ENCODE peak calls at places on chromosomes 11 and 22, in five cellular contexts. G is adrenal gland, P is IMR-90, N is tibial nerve, R is breast epithelium. F is an unnamed sample.

GRCh38 chr22:47392054-47392347 is 629.6 kb downstream of the TBC1D22A start:
- DNase-seq in G (no peak), P (no peak), N (no peak), R (no peak), F (no peak)

GRCh38 chr22:41672780-41673509 is 15.7 kb downstream of the SNU13 start:
- DNase-seq in N (no peak), R (no peak), P (no peak), G (no peak), F (no peak)

GRCh38 chr11:59716051-59716450 is 2.4 kb upstream of the OR10V1 start:
- DNase-seq in P (no peak), G (no peak), R (no peak), N (no peak), F (no peak)

GRCh38 chr11:109644158-109644557 is 222.2 kb downstream of the C11orf87 start:
- DNase-seq in N (no peak), G (no peak), R (no peak), P (no peak), F (no peak)

GRCh38 chr11:1193326-1194230 is 29.3 kb upstream of the MUC5B start:
- DNase-seq in R (no peak), G (peak), P (no peak), N (no peak), F (peak)

GRCh38 chr11:3182462-3182852 is 17.3 kb upstream of the OSBPL5 start:
- DNase-seq in N (no peak), P (no peak), G (no peak), R (no peak), F (no peak)

GRCh38 chr11:10875430-10876021 is 17.7 kb upstream of the ZBED5 start:
- DNase-seq in P (no peak), G (no peak), N (no peak), R (no peak), F (no peak)

GRCh38 chr11:123231263-123231662 is 36.2 kb upstream of the CLMP start:
- DNase-seq in N (no peak), G (no peak), P (peak), R (no peak), F (no peak)

GRCh38 chr11:130612291-130612802 is 163.9 kb downstream of the ADAMTS15 start:
- DNase-seq in P (peak), N (no peak), G (no peak), R (no peak), F (no peak)

GRCh38 chr22:45577746-45578523 is 75.3 kb downstream of the FBLN1 start:
- DNase-seq in N (peak), G (peak), P (peak), R (peak), F (peak)

GRCh38 chr11:95593101-95593500 is 196.5 kb downstream of the FAM76B start:
- DNase-seq in P (peak), N (no peak), R (no peak), G (no peak), F (no peak)

GRCh38 chr11:96008161-96008560 is 84.3 kb upstream of the MTMR2 start:
- DNase-seq in G (no peak), R (no peak), P (peak), N (no peak), F (no peak)

GRCh38 chr11:123325535-123325934 is 104.5 kb upstream of the GRAMD1B start:
- DNase-seq in N (no peak), R (no peak), P (no peak), G (no peak), F (no peak)

GRCh38 chr11:2586091-2586792 is 113.6 kb downstream of the KCNQ1OT1 start:
- DNase-seq in N (no peak), G (peak), R (peak), P (no peak), F (peak)

GRCh38 chr22:33902073-33902472 is 18.2 kb downstream of the LARGE1 start:
- DNase-seq in G (no peak), R (no peak), N (no peak), P (no peak), F (no peak)

GRCh38 chr22:45358127-45358526 is 48.4 kb downstream of the FAM118A start:
- DNase-seq in G (no peak), P (no peak), N (no peak), R (no peak), F (no peak)

GRCh38 chr22:29729161-29729560 is 9.4 kb downstream of the CABP7 start:
- DNase-seq in N (no peak), G (no peak), P (no peak), R (no peak), F (no peak)

GRCh38 chr22:42752912-42753311 is 32.2 kb upstream of the A4GALT start:
- DNase-seq in R (no peak), N (no peak), P (no peak), G (no peak), F (no peak)

GRCh38 chr11:2096001-2096918 is 42.9 kb downstream of the IGF2 start:
- DNase-seq in R (no peak), G (no peak), N (no peak), P (peak), F (no peak)

GRCh38 chr22:40240671-40241070 is 62.9 kb downstream of the TNRC6B start:
- DNase-seq in N (no peak), G (no peak), R (no peak), P (no peak), F (no peak)

GRCh38 chr22:21641417-21641794 is 696 bp upstream of the SDF2L1 start:
- DNase-seq in G (peak), N (no peak), P (peak), R (peak), F (no peak)

GRCh38 chr11:36577859-36578258 is 10.1 kb downstream of the RAG1 start:
- DNase-seq in R (no peak), G (no peak), N (no peak), P (peak), F (no peak)

GRCh38 chr11:2390871-2391662 is 9.5 kb upstream of the TSSC4 start:
- DNase-seq in P (peak), N (no peak), G (no peak), R (no peak), F (no peak)

GRCh38 chr11:62540804-62541671 is 5.6 kb downstream of the AHNAK start:
- DNase-seq in N (no peak), P (peak), R (no peak), G (peak), F (no peak)

GRCh38 chr11:11992257-11992690 is 16.2 kb downstream of the DKK3 start:
- DNase-seq in G (no peak), R (no peak), P (no peak), N (no peak), F (peak)

GRCh38 chr22:20434773-20435172 is 2.9 kb downstream of the SCARF2 start:
- DNase-seq in G (no peak), P (no peak), R (no peak), N (no peak), F (peak)

GRCh38 chr22:44202261-44202789 is 21.6 kb downstream of the PARVG start:
- DNase-seq in G (no peak), R (no peak), P (peak), N (no peak), F (no peak)

GRCh38 chr11:124897681-124898680 is at the start of gene ROBO4:
- DNase-seq in N (no peak), R (no peak), G (peak), P (peak), F (no peak)

GRCh38 chr11:124898711-124899110 is 1.0 kb upstream of the ROBO4 start:
- DNase-seq in P (no peak), G (peak), R (no peak), N (no peak), F (no peak)

GRCh38 chr11:124895471-124895971 is 2.1 kb downstream of the ROBO4 start:
- DNase-seq in N (no peak), G (no peak), P (no peak), R (no peak), F (no peak)

GRCh38 chr11:124896071-124896750 is 1.5 kb downstream of the ROBO4 start:
- DNase-seq in N (no peak), R (no peak), G (no peak), P (no peak), F (peak)

DNA sequence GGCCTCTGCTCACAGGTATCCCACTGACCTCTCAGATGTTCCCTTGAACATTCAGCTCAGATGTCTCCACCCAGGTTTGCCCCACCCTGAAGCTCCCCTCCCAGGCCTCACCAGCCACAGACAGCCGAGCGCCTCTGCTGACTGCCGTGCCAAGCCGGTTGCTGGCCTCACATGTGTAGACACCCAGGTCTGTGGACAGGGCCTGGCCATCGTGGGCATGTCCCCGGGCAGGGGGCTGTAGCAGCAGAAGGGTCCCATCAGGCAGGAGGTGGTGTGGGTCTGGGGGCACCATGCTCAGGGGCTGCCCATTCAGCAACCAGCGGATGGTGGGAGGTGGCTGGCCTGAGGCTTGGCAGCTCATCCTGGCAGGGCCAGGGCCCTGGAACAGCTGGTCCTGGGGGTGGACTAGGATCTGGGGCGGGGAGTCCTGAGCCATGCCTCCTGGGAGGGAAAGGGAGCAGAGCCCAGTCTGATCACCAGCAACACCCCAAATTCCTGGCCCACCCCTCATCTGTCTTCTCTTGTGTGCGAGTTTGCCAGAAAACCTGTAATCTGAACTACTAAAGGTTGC is 759 bp downstream of the ROBO4 start:
- DNase-seq in P (no peak), R (no peak), N (no peak), G (no peak), F (no peak)
- TF ChIP-seq POLR2A in P (no peak), R (no peak), N (no peak), G (no peak), F (no peak)

GRCh38 chr11:58621586-58622262 is 741 bp upstream of the CNTF start:
- DNase-seq in R (no peak), P (no peak), G (no peak), N (no peak), F (no peak)
- H3K4me3 ChIP-seq in R (no peak), P (no peak), G (no peak), N (no peak), F (no peak)

GRCh38 chr22:32199961-32200360 is 4.9 kb downstream of the RFPL2 start:
- DNase-seq in R (no peak), G (no peak), P (no peak), N (no peak), F (no peak)
- TF ChIP-seq CTCF in R (no peak), G (no peak), P (no peak), N (no peak), F (no peak)

GRCh38 chr11:128497057-128497957 is 90.1 kb downstream of the ETS1 start:
- DNase-seq in N (no peak), G (peak), P (peak), R (peak), F (no peak)
- TF ChIP-seq POLR2A in N (no peak), G (no peak), P (peak), R (no peak), F (no peak)

GRCh38 chr11:112280268-112281126 is 19.8 kb upstream of the PLET1 start:
- DNase-seq in G (peak), N (peak), R (peak), P (peak), F (peak)
- H3K4me3 ChIP-seq in G (no peak), N (peak), R (peak), P (peak), F (no peak)

DNA sequence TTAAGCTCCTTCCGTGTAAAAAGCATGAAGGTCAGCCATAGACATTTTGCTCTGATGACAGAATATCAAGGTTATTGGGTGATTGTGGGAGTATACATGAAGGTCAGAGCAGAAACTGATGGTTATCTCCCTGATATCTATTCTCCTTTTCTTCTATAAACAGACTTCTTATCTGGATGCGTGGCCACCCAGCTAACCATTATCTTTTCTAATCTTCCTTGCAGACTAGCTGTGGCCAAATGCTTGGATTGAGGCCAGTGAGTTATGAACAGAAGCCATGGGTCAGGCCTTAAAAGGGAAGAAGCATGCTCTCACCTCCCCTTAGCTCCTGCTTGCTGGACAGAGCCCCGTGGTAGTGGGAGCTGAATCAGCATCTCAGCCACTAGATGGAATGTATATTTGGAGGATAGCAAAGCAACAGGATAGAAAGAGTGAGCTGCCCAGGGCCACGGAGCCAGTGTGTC is 31.3 kb upstream of the LRRC55 start:
- DNase-seq in R (no peak), G (no peak), P (peak), N (no peak), F (no peak)
- TF ChIP-seq CTCF in R (no peak), G (no peak), P (no peak), N (no peak), F (no peak)

DNA sequence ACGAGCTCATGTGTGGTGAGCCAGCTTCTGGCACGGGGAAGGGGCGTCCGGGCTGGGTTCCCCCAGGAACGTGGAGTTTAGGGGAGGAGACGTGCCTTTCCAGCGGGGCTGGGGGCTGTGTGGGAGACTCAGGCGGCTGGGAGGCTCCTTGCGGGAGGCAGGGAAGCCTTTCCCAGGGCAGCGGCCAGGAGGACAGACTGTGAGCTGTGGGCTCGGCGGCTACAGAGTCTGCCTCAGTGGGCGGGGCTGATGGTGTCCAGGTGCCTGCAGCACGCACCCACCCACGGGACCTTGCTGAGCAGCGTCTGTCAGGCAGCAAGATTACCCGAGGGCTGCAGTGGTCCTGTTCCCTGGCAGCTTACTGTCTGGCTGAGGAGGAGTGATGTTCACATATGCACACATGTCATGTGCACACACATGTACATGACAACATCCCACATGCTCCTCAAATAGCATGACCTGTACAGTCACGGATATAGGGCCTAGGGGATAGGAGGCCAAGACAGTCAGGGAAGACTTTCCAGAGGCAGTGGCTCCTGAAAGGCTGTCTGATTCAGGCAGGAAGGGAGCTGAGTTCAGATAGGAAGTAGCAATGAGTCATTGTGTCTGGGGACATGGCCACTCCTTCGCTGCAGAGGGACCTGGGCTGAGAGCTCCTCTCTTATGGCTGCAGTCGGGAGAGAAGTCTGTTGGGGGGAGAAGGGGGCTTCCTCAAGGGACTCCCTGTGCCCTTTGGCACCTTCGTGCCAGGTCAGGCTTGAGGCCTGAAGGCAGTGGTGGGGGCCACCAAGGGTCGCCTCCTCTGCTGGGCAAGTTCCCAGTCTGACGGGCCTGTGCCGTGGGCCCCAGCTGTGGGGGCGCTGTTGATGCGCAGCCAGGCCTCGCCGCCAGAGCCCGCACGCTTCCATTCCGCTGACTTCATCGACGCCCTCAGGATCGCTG is 23.3 kb upstream of the PPP6R3 start:
- DNase-seq in R (no peak), P (peak), G (peak), N (no peak), F (no peak)
- TF ChIP-seq POLR2A in R (no peak), P (no peak), G (no peak), N (no peak), F (no peak)

F was measured in lower leg skin.